ENCODE peak calls at places on chromosomes 12 and 14, in six cellular contexts. G is stimulated activated CD4-positive, alpha-beta T cell treated with anti-CD3 and anti-CD28 coated beads, TNF-alpha, amount 100 ng/mL, for 4 hours; D is EL; Q is WTC11; E is HTR-8/SVneo; K is midbrain. Z is an unnamed sample.

GRCh38 chr12:42706331-42706730 is 116.8 kb upstream of the PRICKLE1 start:
- DNase-seq in E (peak; percentile 17), K (no peak), Q (no peak), G (no peak), D (peak; percentile 70), Z (no peak)

GRCh38 chr12:107525719-107526554 is 159.7 kb upstream of the PWP1 start:
- DNase-seq in E (no peak), D (no peak), G (no peak), Q (no peak), K (no peak), Z (no peak)

GRCh38 chr12:113559466-113559865 is 87.8 kb upstream of the LHX5 start:
- DNase-seq in K (no peak), G (no peak), Q (no peak), D (no peak), E (no peak), Z (no peak)

GRCh38 chr12:19298837-19299605 is 140.3 kb upstream of the AEBP2 start:
- DNase-seq in E (no peak), G (no peak), D (no peak), Q (no peak), K (no peak), Z (no peak)

GRCh38 chr12:122310636-122311035 is 44.3 kb upstream of the VPS33A start:
- DNase-seq in G (no peak), E (no peak), Q (no peak), K (no peak), D (no peak), Z (no peak)

GRCh38 chr14:92425101-92425500 is 88.5 kb upstream of the RIN3 start:
- DNase-seq in E (no peak), K (no peak), Q (no peak), G (no peak), D (peak; percentile 78), Z (no peak)

GRCh38 chr12:55549302-55549701 is at the start of gene OR6C4:
- DNase-seq in E (no peak), Q (no peak), G (no peak), K (no peak), D (no peak), Z (no peak)

GRCh38 chr14:103029936-103030335 is 27.4 kb downstream of the CDC42BPB start:
- DNase-seq in E (no peak), G (no peak), D (no peak), K (no peak), Q (no peak), Z (no peak)

GRCh38 chr14:104436047-104436531 is 143.5 kb upstream of the C14orf180 start:
- DNase-seq in G (no peak), E (no peak), D (peak; percentile 4), Q (peak; percentile 16), K (no peak), Z (no peak)